ENCODE peak calls at places on chromosome 10, in seven cellular contexts. Q is stimulated activated CD8-positive, alpha-beta memory T cell treated with anti-CD3 and anti-CD28 coated beads, Interleukin-4, amount 100 ng/mL, for 48 hours; B is iPS DF 19.7; O is endothelial cell; H is stimulated activated CD4-positive, alpha-beta T cell treated with anti-CD3 and anti-CD28 coated beads, Interleukin-1b, Interleukin-23, amount 100 ng/mL, for 4 hours; G is fibroblast of lung; P is NCI-H1417. U is an unnamed sample.

GRCh38 chr10:52314822-52315552 is 906 bp downstream of the DKK1 start:
- DNase-seq in Q (no peak), B (no peak), O (peak), H (no peak), G (peak), P (no peak), U (no peak)

GRCh38 chr10:25465582-25466372 is 291.0 kb downstream of the GPR158 start:
- DNase-seq in Q (no peak), B (no peak), O (no peak), H (no peak), G (no peak), P (no peak), U (no peak)

GRCh38 chr10:124119216-124119615 is 25.8 kb upstream of the CHST15 start:
- DNase-seq in Q (no peak), B (no peak), O (no peak), H (no peak), G (no peak), P (no peak), U (no peak)

GRCh38 chr10:33509231-33509871 is 174.9 kb upstream of the NRP1 start:
- DNase-seq in Q (peak), B (no peak), O (peak), H (no peak), G (peak), P (peak), U (no peak)

GRCh38 chr10:114680557-114681117 is 22.6 kb upstream of the ABLIM1 start:
- DNase-seq in Q (no peak), B (no peak), O (no peak), H (no peak), G (no peak), P (peak), U (no peak)

GRCh38 chr10:67864560-67865371 is 19.7 kb upstream of the SIRT1 start:
- DNase-seq in Q (no peak), B (no peak), O (no peak), H (no peak), G (no peak), P (no peak), U (no peak)

GRCh38 chr10:52213511-52213831 is 100.6 kb upstream of the DKK1 start:
- DNase-seq in Q (no peak), B (peak), O (no peak), H (no peak), G (peak), P (no peak), U (no peak)

GRCh38 chr10:74949434-74949833 is 123.0 kb downstream of the KAT6B start:
- DNase-seq in Q (no peak), B (no peak), O (no peak), H (no peak), G (peak), P (no peak), U (no peak)

GRCh38 chr10:79243211-79244067 is 103.8 kb upstream of the PPIF start:
- DNase-seq in Q (peak), B (no peak), O (peak), H (peak), G (peak), P (peak), U (no peak)

GRCh38 chr10:77458986-77459590 is 178.5 kb downstream of the KCNMA1 start:
- DNase-seq in Q (no peak), B (no peak), O (no peak), H (no peak), G (peak), P (peak), U (no peak)

GRCh38 chr10:1227505-1228402 is 171.6 kb downstream of the WDR37 start:
- DNase-seq in Q (no peak), B (no peak), O (no peak), H (no peak), G (peak), P (no peak), U (no peak)

GRCh38 chr10:102613286-102613685 is 31.0 kb upstream of the TRIM8 start:
- DNase-seq in Q (no peak), B (no peak), O (no peak), H (no peak), G (no peak), P (no peak), U (no peak)

GRCh38 chr10:15265076-15265475 is 96.6 kb upstream of the NMT2 start:
- DNase-seq in Q (no peak), B (no peak), O (no peak), H (no peak), G (no peak), P (no peak), U (no peak)

GRCh38 chr10:8403711-8404371 is 349.4 kb downstream of the GATA3 start:
- DNase-seq in Q (no peak), B (no peak), O (peak), H (no peak), G (no peak), P (no peak), U (no peak)

GRCh38 chr10:110659558-110659957 is 15.4 kb downstream of the RBM20 start:
- DNase-seq in Q (no peak), B (no peak), O (no peak), H (no peak), G (no peak), P (no peak), U (no peak)

GRCh38 chr10:67004690-67005089 is 78.9 kb downstream of the LRRTM3 start:
- DNase-seq in Q (no peak), B (no peak), O (no peak), H (no peak), G (no peak), P (no peak), U (no peak)

GRCh38 chr10:8498881-8499280 is 444.4 kb downstream of the GATA3 start:
- DNase-seq in Q (peak), B (no peak), O (no peak), H (no peak), G (no peak), P (no peak), U (no peak)

GRCh38 chr10:118246340-118247247 is 95.5 kb downstream of the FAM204A start:
- DNase-seq in Q (no peak), B (no peak), O (no peak), H (no peak), G (no peak), P (peak), U (no peak)

GRCh38 chr10:3876563-3876962 is 91.6 kb upstream of the KLF6 start:
- DNase-seq in Q (no peak), B (no peak), O (no peak), H (no peak), G (peak), P (no peak), U (no peak)

GRCh38 chr10:125849448-125849847 is 26.1 kb downstream of the BCCIP start:
- DNase-seq in Q (no peak), B (no peak), O (no peak), H (no peak), G (no peak), P (no peak), U (no peak)

GRCh38 chr10:124693801-124694416 is 50.3 kb downstream of the FAM53B start:
- DNase-seq in Q (no peak), B (no peak), O (no peak), H (no peak), G (no peak), P (peak), U (no peak)

GRCh38 chr10:114102253-114102652 is 58.6 kb downstream of the ADRB1 start:
- DNase-seq in Q (no peak), B (no peak), O (no peak), H (no peak), G (no peak), P (no peak), U (no peak)

GRCh38 chr10:69874464-69874863 is 72.8 kb downstream of the COL13A1 start:
- DNase-seq in Q (no peak), B (no peak), O (no peak), H (no peak), G (peak), P (no peak), U (no peak)

GRCh38 chr10:2839081-2839725 is 228.1 kb upstream of the PFKP start:
- DNase-seq in Q (peak), B (peak), O (peak), H (peak), G (no peak), P (peak), U (peak)

GRCh38 chr10:19408924-19409323 is 360.3 kb downstream of the MALRD1 start:
- DNase-seq in Q (no peak), B (no peak), O (no peak), H (no peak), G (no peak), P (no peak), U (no peak)

GRCh38 chr10:123149568-123150228 is 1.8 kb downstream of the HMX2 start:
- DNase-seq in Q (peak), B (no peak), O (peak), H (no peak), G (peak), P (peak), U (no peak)

GRCh38 chr10:122855745-122856144 is 10.1 kb upstream of the CUZD1 start:
- DNase-seq in Q (no peak), B (no peak), O (no peak), H (no peak), G (no peak), P (no peak), U (no peak)

GRCh38 chr10:77889277-77889903 is 37.2 kb downstream of the DLG5 start:
- DNase-seq in Q (no peak), B (peak), O (no peak), H (no peak), G (no peak), P (peak), U (peak)

GRCh38 chr10:131843881-131844284 is 56.9 kb upstream of the PPP2R2D start:
- DNase-seq in Q (no peak), B (no peak), O (no peak), H (no peak), G (no peak), P (no peak), U (no peak)

GRCh38 chr10:132735923-132736391 is 50.0 kb downstream of the NKX6-2 start:
- DNase-seq in Q (no peak), B (no peak), O (no peak), H (no peak), G (no peak), P (peak), U (no peak)

GRCh38 chr10:133079836-133080682 is 7.7 kb upstream of the ADGRA1 start:
- DNase-seq in Q (no peak), B (peak), O (peak), H (no peak), G (no peak), P (no peak), U (peak)

GRCh38 chr10:35422236-35422635 is 85.9 kb downstream of the CCNY start:
- DNase-seq in Q (no peak), B (no peak), O (no peak), H (no peak), G (peak), P (no peak), U (no peak)

GRCh38 chr10:58384536-58384998 is 643 bp upstream of the TFAM start:
- DNase-seq in Q (no peak), B (no peak), O (no peak), H (no peak), G (no peak), P (no peak), U (no peak)

GRCh38 chr10:120729508-120729907 is 121.7 kb upstream of the WDR11 start:
- DNase-seq in Q (no peak), B (no peak), O (no peak), H (no peak), G (no peak), P (peak), U (no peak)

GRCh38 chr10:30943451-30943850 is 88.2 kb downstream of the ZNF438 start:
- DNase-seq in Q (no peak), B (no peak), O (no peak), H (no peak), G (no peak), P (no peak), U (no peak)

GRCh38 chr10:21424511-21424910 is 101.0 kb downstream of the SKIDA1 start:
- DNase-seq in Q (no peak), B (no peak), O (no peak), H (no peak), G (peak), P (no peak), U (no peak)

GRCh38 chr10:107436568-107436967 is 272.1 kb upstream of the SORCS1 start:
- DNase-seq in Q (no peak), B (no peak), O (no peak), H (no peak), G (no peak), P (no peak), U (no peak)

GRCh38 chr10:86073199-86073977 is 293.2 kb downstream of the GRID1 start:
- DNase-seq in Q (no peak), B (no peak), O (peak), H (no peak), G (no peak), P (peak), U (no peak)